ENCODE peak calls at places on chromosome 13, in six cellular contexts. One of them, this sample, is unnamed.

GRCh38 chr13:35512271-35512920 is 35.9 kb upstream of the MAB21L1 start:
- DNase-seq in GM12878: no peak
- DNase-seq in GM23338: no peak
- DNase-seq in K562: no peak
- DNase-seq in HepG2: no peak
- DNase-seq in HCT116: no peak
- DNase-seq in this sample: no peak

GRCh38 chr13:107322228-107322627 is 754.3 kb upstream of the ARGLU1 start:
- DNase-seq in GM23338: no peak
- DNase-seq in HCT116: no peak
- DNase-seq in K562: no peak
- DNase-seq in GM12878: no peak
- DNase-seq in HepG2: no peak
- DNase-seq in this sample: no peak

GRCh38 chr13:46641274-46642081 is 88.5 kb downstream of the LRCH1 start:
- DNase-seq in HepG2: no peak
- DNase-seq in GM23338: no peak
- DNase-seq in K562: no peak
- DNase-seq in GM12878: no peak
- DNase-seq in HCT116: no peak
- DNase-seq in this sample: no peak

GRCh38 chr13:101390461-101390860 is 25.8 kb downstream of the NALCN start:
- DNase-seq in HepG2: no peak
- DNase-seq in GM23338: no peak
- DNase-seq in HCT116: no peak
- DNase-seq in K562: no peak
- DNase-seq in GM12878: no peak
- DNase-seq in this sample: no peak

GRCh38 chr13:64709079-64709478 is 2521.1 kb downstream of the PCDH9 start:
- DNase-seq in K562: no peak
- DNase-seq in GM23338: no peak
- DNase-seq in HCT116: no peak
- DNase-seq in GM12878: no peak
- DNase-seq in HepG2: no peak
- DNase-seq in this sample: no peak

GRCh38 chr13:113973218-113974164 is at the start of gene C13orf46:
- DNase-seq in GM23338: no peak
- DNase-seq in HCT116: no peak
- DNase-seq in K562: no peak
- DNase-seq in HepG2: peak; percentile 12
- DNase-seq in GM12878: no peak
- DNase-seq in this sample: no peak

GRCh38 chr13:113976711-113977684 is 3.1 kb upstream of the C13orf46 start:
- DNase-seq in GM12878: no peak
- DNase-seq in K562: no peak
- DNase-seq in GM23338: no peak
- DNase-seq in HepG2: no peak
- DNase-seq in HCT116: no peak
- DNase-seq in this sample: no peak

GRCh38 chr13:24834902-24835510 is 71.0 kb downstream of the RNF17 start:
- DNase-seq in GM23338: no peak
- DNase-seq in GM12878: no peak
- DNase-seq in K562: no peak
- DNase-seq in HCT116: no peak
- DNase-seq in HepG2: no peak
- DNase-seq in this sample: no peak

GRCh38 chr13:34627905-34628682 is 314.0 kb upstream of the NBEA start:
- DNase-seq in GM12878: no peak
- DNase-seq in HepG2: no peak
- DNase-seq in GM23338: no peak
- DNase-seq in HCT116: no peak
- DNase-seq in K562: no peak
- DNase-seq in this sample: no peak

GRCh38 chr13:97441414-97441813 is 7.4 kb downstream of the RAP2A start:
- DNase-seq in K562: no peak
- DNase-seq in HepG2: no peak
- DNase-seq in HCT116: no peak
- DNase-seq in GM23338: no peak
- DNase-seq in GM12878: no peak
- DNase-seq in this sample: no peak

GRCh38 chr13:108609353-108609752 is 20.1 kb upstream of the MYO16 start:
- DNase-seq in HCT116: peak; percentile 37
- DNase-seq in GM12878: no peak
- DNase-seq in K562: no peak
- DNase-seq in GM23338: peak; percentile 69
- DNase-seq in HepG2: no peak
- DNase-seq in this sample: peak; percentile 34

GRCh38 chr13:99996177-99996705 is 14.7 kb downstream of the ZIC2 start:
- DNase-seq in HCT116: no peak
- DNase-seq in HepG2: no peak
- DNase-seq in GM23338: peak; percentile 24
- DNase-seq in K562: no peak
- DNase-seq in GM12878: no peak
- DNase-seq in this sample: no peak

GRCh38 chr13:93476175-93476574 is 249.6 kb downstream of the GPC6 start:
- DNase-seq in K562: no peak
- DNase-seq in HepG2: peak; percentile 11
- DNase-seq in GM23338: no peak
- DNase-seq in GM12878: no peak
- DNase-seq in HCT116: no peak
- DNase-seq in this sample: no peak

GRCh38 chr13:57612568-57612967 is 19.0 kb upstream of the PCDH17 start:
- DNase-seq in HCT116: no peak
- DNase-seq in GM23338: no peak
- DNase-seq in K562: no peak
- DNase-seq in HepG2: no peak
- DNase-seq in GM12878: no peak
- DNase-seq in this sample: no peak

GRCh38 chr13:99042851-99043250 is 65.0 kb upstream of the DOCK9 start:
- DNase-seq in GM23338: no peak
- DNase-seq in GM12878: no peak
- DNase-seq in HCT116: no peak
- DNase-seq in K562: no peak
- DNase-seq in HepG2: no peak
- DNase-seq in this sample: no peak

DNA sequence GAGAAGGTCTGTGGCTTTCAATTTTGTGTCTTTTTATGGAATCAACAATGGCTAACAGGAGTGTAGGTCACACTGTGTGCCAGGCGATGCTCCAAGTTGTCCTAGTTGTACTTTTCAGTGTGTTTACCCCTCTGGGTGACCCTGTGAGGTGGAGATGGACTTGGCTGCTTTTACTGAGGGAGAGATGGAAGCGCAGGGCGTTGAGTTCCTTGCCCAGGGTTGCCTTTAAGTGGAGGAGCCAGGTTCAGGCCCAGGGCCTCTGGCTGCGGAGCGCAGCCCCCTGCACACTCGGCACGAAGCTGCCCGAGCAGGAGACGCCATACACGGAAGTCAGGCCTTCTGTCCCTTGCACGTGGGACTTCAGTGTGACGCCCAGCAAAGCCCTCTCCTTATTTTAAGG is 112.8 kb downstream of the RAB20 start:
- DNase-seq in GM12878: no peak
- DNase-seq in HCT116: no peak
- DNase-seq in HepG2: no peak
- DNase-seq in GM23338: no peak
- DNase-seq in K562: no peak
- DNase-seq in this sample: no peak
- H3K36me3 ChIP-seq in GM12878: no peaks in the 10 kb centered on the region
- H3K36me3 ChIP-seq in HCT116: no peaks in the 10 kb centered on the region
- H3K36me3 ChIP-seq in HepG2: no peaks in the 10 kb centered on the region
- H3K36me3 ChIP-seq in GM23338: peaks cover 5% of the 10 kb centered on the region
- H3K36me3 ChIP-seq in K562: no peaks in the 10 kb centered on the region
- H3K36me3 ChIP-seq in this sample: peaks cover 3% of the 10 kb centered on the region

GRCh38 chr13:75236774-75237173 is 245.2 kb downstream of the TBC1D4 start:
- DNase-seq in K562: no peak
- DNase-seq in GM12878: no peak
- DNase-seq in HepG2: no peak
- DNase-seq in GM23338: no peak
- DNase-seq in HCT116: no peak
- DNase-seq in this sample: no peak
- TF ChIP-seq POLR2AphosphoS5 in K562: no peak
- TF ChIP-seq POLR2AphosphoS5 in GM12878: no peak
- TF ChIP-seq POLR2AphosphoS5 in HepG2: no peak
- TF ChIP-seq POLR2AphosphoS5 in GM23338: no peak
- TF ChIP-seq POLR2AphosphoS5 in HCT116: no peak
- TF ChIP-seq POLR2AphosphoS5 in this sample: no peak

DNA sequence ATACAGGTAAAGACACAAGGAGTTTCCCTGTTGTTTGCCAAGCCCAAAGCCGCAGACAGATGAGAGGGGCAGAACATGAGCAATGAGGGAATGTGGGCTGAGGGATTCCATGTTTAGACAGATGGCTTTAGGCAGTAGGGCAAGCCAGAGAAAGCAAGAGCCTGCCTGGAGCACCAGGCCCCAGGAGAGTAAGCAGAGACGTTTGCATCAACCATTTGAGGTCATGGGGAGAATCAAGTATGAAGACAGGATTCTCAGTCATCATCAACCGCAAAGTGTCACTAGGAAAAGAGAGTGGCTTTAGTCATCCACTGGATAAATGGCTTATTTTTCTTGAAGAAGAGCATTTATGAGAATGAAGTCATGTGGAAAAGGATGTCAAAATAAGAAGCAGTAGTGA is 184.7 kb downstream of the COG6 start:
- DNase-seq in GM12878: no peak
- DNase-seq in GM23338: no peak
- DNase-seq in HCT116: no peak
- DNase-seq in K562: no peak
- DNase-seq in HepG2: no peak
- DNase-seq in this sample: no peak
- TF ChIP-seq EZH2 in GM12878: no peak
- TF ChIP-seq EZH2 in GM23338: no peak
- TF ChIP-seq EZH2 in HCT116: no peak
- TF ChIP-seq EZH2 in K562: no peak
- TF ChIP-seq EZH2 in HepG2: no peak
- TF ChIP-seq EZH2 in this sample: no peak

GRCh38 chr13:110666255-110666533 is 39.7 kb downstream of the CARS2 start:
- DNase-seq in HCT116: no peak
- DNase-seq in K562: no peak
- DNase-seq in HepG2: no peak
- DNase-seq in GM23338: no peak
- DNase-seq in GM12878: no peak
- DNase-seq in this sample: no peak
- H3K36me3 ChIP-seq in HCT116: peaks cover 17% of the 10 kb centered on the region
- H3K36me3 ChIP-seq in K562: peaks cover 59% of the 10 kb centered on the region
- H3K36me3 ChIP-seq in HepG2: peaks cover 14% of the 10 kb centered on the region
- H3K36me3 ChIP-seq in GM23338: peaks cover 31% of the 10 kb centered on the region
- H3K36me3 ChIP-seq in GM12878: peaks cover 24% of the 10 kb centered on the region
- H3K36me3 ChIP-seq in this sample: peaks cover 72% of the 10 kb centered on the region

GRCh38 chr13:30737511-30738342 is 2.4 kb downstream of the ALOX5AP start:
- DNase-seq in GM12878: no peak
- DNase-seq in HepG2: no peak
- DNase-seq in K562: no peak
- DNase-seq in HCT116: no peak
- DNase-seq in GM23338: no peak
- DNase-seq in this sample: no peak

GRCh38 chr13:30739646-30740642 is 4.6 kb downstream of the ALOX5AP start:
- DNase-seq in HepG2: no peak
- DNase-seq in HCT116: peak; percentile 52
- DNase-seq in GM23338: no peak
- DNase-seq in GM12878: peak; percentile 76
- DNase-seq in K562: no peak
- DNase-seq in this sample: no peak

GRCh38 chr13:30738526-30738925 is 3.2 kb downstream of the ALOX5AP start:
- DNase-seq in K562: no peak
- DNase-seq in HCT116: no peak
- DNase-seq in GM23338: no peak
- DNase-seq in GM12878: no peak
- DNase-seq in HepG2: no peak
- DNase-seq in this sample: no peak

GRCh38 chr13:30736921-30737320 is 1.6 kb downstream of the ALOX5AP start:
- DNase-seq in K562: no peak
- DNase-seq in GM23338: no peak
- DNase-seq in HCT116: no peak
- DNase-seq in HepG2: no peak
- DNase-seq in GM12878: no peak
- DNase-seq in this sample: no peak

GRCh38 chr13:30738946-30739528 is 3.7 kb downstream of the ALOX5AP start:
- DNase-seq in GM23338: no peak
- DNase-seq in HCT116: no peak
- DNase-seq in HepG2: no peak
- DNase-seq in K562: no peak
- DNase-seq in GM12878: no peak
- DNase-seq in this sample: no peak
- TF ChIP-seq POLR2AphosphoS5 in GM23338: no peak
- TF ChIP-seq POLR2AphosphoS5 in HCT116: no peak
- TF ChIP-seq POLR2AphosphoS5 in HepG2: no peak
- TF ChIP-seq POLR2AphosphoS5 in K562: no peak
- TF ChIP-seq POLR2AphosphoS5 in GM12878: no peak
- TF ChIP-seq POLR2AphosphoS5 in this sample: no peak

This sample was measured in SK-N-MC.